ENCODE peak calls at places on chromosomes 12 and 14, in eight cellular contexts. O is T-helper 2 cell, S is ureter, I is NCI-H2171 treated with DMSO at 0.1 percent for 48 hours, H is HFF-Myc, P is GM20000, W is NCI-H1436, T is myocyte. M is an unnamed sample.

GRCh38 chr14:22039938-22040780 is 366.5 kb upstream of the OR4E1 start:
- DNase-seq in H (no peak), I (peak; percentile 37), T (peak; percentile 2), S (no peak), O (peak; percentile 5), P (no peak), W (no peak), M (no peak)

GRCh38 chr12:59055204-59055839 is 135.0 kb upstream of the LRIG3 start:
- DNase-seq in T (peak; percentile 31), O (no peak), S (no peak), H (peak; percentile 71), P (no peak), I (no peak), W (no peak), M (no peak)

GRCh38 chr14:71113376-71113775 is 206.1 kb downstream of the PCNX1 start:
- DNase-seq in P (no peak), I (no peak), W (no peak), O (no peak), T (no peak), S (no peak), H (no peak), M (no peak)

GRCh38 chr12:39127401-39127800 is 222.0 kb upstream of the CPNE8 start:
- DNase-seq in I (no peak), W (no peak), P (no peak), H (no peak), T (no peak), S (no peak), O (no peak), M (no peak)

GRCh38 chr12:104372048-104372720 is 68.6 kb downstream of the EID3 start:
- DNase-seq in P (no peak), W (no peak), H (no peak), I (no peak), T (no peak), O (no peak), S (no peak), M (no peak)

GRCh38 chr12:93381183-93381975 is 3.7 kb downstream of the NUDT4 start:
- DNase-seq in S (no peak), I (no peak), T (no peak), W (no peak), P (no peak), O (no peak), H (no peak), M (no peak)

GRCh38 chr12:29961231-29961630 is 177.5 kb upstream of the TMTC1 start:
- DNase-seq in P (no peak), W (no peak), S (no peak), T (no peak), O (no peak), H (no peak), I (no peak), M (no peak)

GRCh38 chr12:70692681-70693288 is 55.6 kb upstream of the PTPRB start:
- DNase-seq in H (no peak), S (no peak), P (no peak), I (no peak), O (no peak), W (no peak), T (peak; percentile 63), M (no peak)

GRCh38 chr12:121773011-121773777 is 20.3 kb downstream of the RHOF start:
- DNase-seq in S (peak; percentile 70), P (peak; percentile 94), T (peak; percentile 62), I (peak; percentile 68), O (peak; percentile 73), H (no peak), W (peak; percentile 73), M (peak; percentile 49)

GRCh38 chr12:4270016-4270669 is 3.4 kb upstream of the CCND2 start:
- DNase-seq in I (peak; percentile 66), O (no peak), P (no peak), S (no peak), W (no peak), T (no peak), H (no peak), M (no peak)

GRCh38 chr14:74062809-74063150 is 21.5 kb downstream of the ALDH6A1 start:
- DNase-seq in W (no peak), I (no peak), O (no peak), H (no peak), T (no peak), S (no peak), P (no peak), M (no peak)

GRCh38 chr14:101174522-101174838 is 271.0 kb upstream of the RTL1 start:
- DNase-seq in P (no peak), T (no peak), S (no peak), I (no peak), W (no peak), O (no peak), H (no peak), M (no peak)